ENCODE peak calls at places on chromosomes 3 and 15, in seven cellular contexts. One of them, this sample, is unnamed.

GRCh38 chr15:74773731-74774252 is 8.1 kb upstream of the CSK start:
- DNase-seq in GM23248: peak
- DNase-seq in tibial nerve: no peak
- DNase-seq in retinal pigment epithelial cell: no peak
- DNase-seq in AG09309: no peak
- DNase-seq in adipocyte: peak
- DNase-seq in AG04450: no peak
- DNase-seq in this sample: peak

GRCh38 chr15:84716036-84716732 is at the start of gene SEC11A:
- DNase-seq in tibial nerve: peak
- DNase-seq in retinal pigment epithelial cell: peak
- DNase-seq in GM23248: peak
- DNase-seq in adipocyte: peak
- DNase-seq in AG04450: peak
- DNase-seq in AG09309: peak
- DNase-seq in this sample: peak

GRCh38 chr3:64484289-64484992 is 203.4 kb downstream of the ADAMTS9 start:
- DNase-seq in adipocyte: peak
- DNase-seq in AG09309: no peak
- DNase-seq in AG04450: peak
- DNase-seq in GM23248: peak
- DNase-seq in retinal pigment epithelial cell: peak
- DNase-seq in tibial nerve: peak
- DNase-seq in this sample: peak

GRCh38 chr3:197404754-197405153 is 106.3 kb upstream of the DLG1 start:
- DNase-seq in AG04450: no peak
- DNase-seq in adipocyte: no peak
- DNase-seq in GM23248: no peak
- DNase-seq in retinal pigment epithelial cell: no peak
- DNase-seq in tibial nerve: no peak
- DNase-seq in AG09309: no peak
- DNase-seq in this sample: no peak

GRCh38 chr15:44726568-44727461 is 9.5 kb upstream of the TRIM69 start:
- DNase-seq in retinal pigment epithelial cell: peak
- DNase-seq in AG04450: peak
- DNase-seq in AG09309: peak
- DNase-seq in tibial nerve: no peak
- DNase-seq in adipocyte: peak
- DNase-seq in GM23248: peak
- DNase-seq in this sample: peak

GRCh38 chr15:90087454-90088154 is 14.7 kb downstream of the IDH2 start:
- DNase-seq in AG09309: no peak
- DNase-seq in adipocyte: no peak
- DNase-seq in tibial nerve: no peak
- DNase-seq in retinal pigment epithelial cell: no peak
- DNase-seq in GM23248: peak
- DNase-seq in AG04450: no peak
- DNase-seq in this sample: no peak

GRCh38 chr15:83204697-83205096 is 2.9 kb downstream of the HDGFL3 start:
- DNase-seq in tibial nerve: no peak
- DNase-seq in AG04450: no peak
- DNase-seq in adipocyte: no peak
- DNase-seq in AG09309: no peak
- DNase-seq in GM23248: no peak
- DNase-seq in retinal pigment epithelial cell: no peak
- DNase-seq in this sample: no peak

GRCh38 chr3:171753665-171754408 is 56.4 kb downstream of the PLD1 start:
- DNase-seq in GM23248: peak
- DNase-seq in AG04450: peak
- DNase-seq in tibial nerve: no peak
- DNase-seq in adipocyte: peak
- DNase-seq in retinal pigment epithelial cell: no peak
- DNase-seq in AG09309: peak
- DNase-seq in this sample: peak

GRCh38 chr3:52892290-52892624 is 5.1 kb downstream of the STIMATE start:
- DNase-seq in GM23248: peak
- DNase-seq in AG04450: no peak
- DNase-seq in adipocyte: no peak
- DNase-seq in retinal pigment epithelial cell: no peak
- DNase-seq in AG09309: no peak
- DNase-seq in tibial nerve: no peak
- DNase-seq in this sample: no peak
- H3K4me3 ChIP-seq in GM23248: peak
- H3K4me3 ChIP-seq in AG04450: no peak
- H3K4me3 ChIP-seq in adipocyte: peak
- H3K4me3 ChIP-seq in retinal pigment epithelial cell: no peak
- H3K4me3 ChIP-seq in AG09309: no peak
- H3K4me3 ChIP-seq in tibial nerve: no peak
- H3K4me3 ChIP-seq in this sample: no peak

GRCh38 chr3:141312359-141313090 is 55.8 kb upstream of the ZBTB38 start:
- DNase-seq in AG09309: no peak
- DNase-seq in AG04450: no peak
- DNase-seq in tibial nerve: no peak
- DNase-seq in retinal pigment epithelial cell: no peak
- DNase-seq in GM23248: no peak
- DNase-seq in adipocyte: no peak
- DNase-seq in this sample: no peak
- H3K4me3 ChIP-seq in AG09309: peak
- H3K4me3 ChIP-seq in AG04450: no peak
- H3K4me3 ChIP-seq in tibial nerve: peak
- H3K4me3 ChIP-seq in retinal pigment epithelial cell: peak
- H3K4me3 ChIP-seq in GM23248: peak
- H3K4me3 ChIP-seq in adipocyte: peak
- H3K4me3 ChIP-seq in this sample: peak

GRCh38 chr15:76140069-76140454 is 80.3 kb downstream of the TMEM266 start:
- DNase-seq in retinal pigment epithelial cell: no peak
- DNase-seq in AG04450: no peak
- DNase-seq in adipocyte: no peak
- DNase-seq in AG09309: no peak
- DNase-seq in GM23248: no peak
- DNase-seq in tibial nerve: no peak
- DNase-seq in this sample: no peak
- H3K4me3 ChIP-seq in retinal pigment epithelial cell: no peak
- H3K4me3 ChIP-seq in AG04450: no peak
- H3K4me3 ChIP-seq in adipocyte: peak
- H3K4me3 ChIP-seq in AG09309: no peak
- H3K4me3 ChIP-seq in GM23248: no peak
- H3K4me3 ChIP-seq in tibial nerve: peak
- H3K4me3 ChIP-seq in this sample: no peak

GRCh38 chr3:110457508-110457907 is 614.1 kb upstream of the NECTIN3 start:
- DNase-seq in GM23248: no peak
- DNase-seq in tibial nerve: no peak
- DNase-seq in adipocyte: no peak
- DNase-seq in retinal pigment epithelial cell: no peak
- DNase-seq in AG09309: no peak
- DNase-seq in AG04450: no peak
- DNase-seq in this sample: no peak
- H3K4me3 ChIP-seq in GM23248: no peak
- H3K4me3 ChIP-seq in tibial nerve: no peak
- H3K4me3 ChIP-seq in adipocyte: no peak
- H3K4me3 ChIP-seq in retinal pigment epithelial cell: no peak
- H3K4me3 ChIP-seq in AG09309: no peak
- H3K4me3 ChIP-seq in AG04450: no peak
- H3K4me3 ChIP-seq in this sample: no peak

GRCh38 chr15:37095993-37096877 is 4.1 kb downstream of the MEIS2 start:
- DNase-seq in adipocyte: peak
- DNase-seq in AG09309: no peak
- DNase-seq in retinal pigment epithelial cell: no peak
- DNase-seq in AG04450: no peak
- DNase-seq in GM23248: peak
- DNase-seq in tibial nerve: no peak
- DNase-seq in this sample: no peak

GRCh38 chr15:37098468-37099320 is 1.7 kb downstream of the MEIS2 start:
- DNase-seq in GM23248: peak
- DNase-seq in AG04450: no peak
- DNase-seq in AG09309: no peak
- DNase-seq in adipocyte: peak
- DNase-seq in tibial nerve: no peak
- DNase-seq in retinal pigment epithelial cell: no peak
- DNase-seq in this sample: no peak

GRCh38 chr15:37094542-37095196 is 5.7 kb downstream of the MEIS2 start:
- DNase-seq in retinal pigment epithelial cell: no peak
- DNase-seq in AG09309: no peak
- DNase-seq in AG04450: no peak
- DNase-seq in adipocyte: peak
- DNase-seq in tibial nerve: no peak
- DNase-seq in GM23248: peak
- DNase-seq in this sample: no peak

GRCh38 chr15:37095197-37095992 is 5.0 kb downstream of the MEIS2 start:
- DNase-seq in adipocyte: no peak
- DNase-seq in AG04450: no peak
- DNase-seq in GM23248: no peak
- DNase-seq in AG09309: no peak
- DNase-seq in retinal pigment epithelial cell: no peak
- DNase-seq in tibial nerve: no peak
- DNase-seq in this sample: no peak

DNA sequence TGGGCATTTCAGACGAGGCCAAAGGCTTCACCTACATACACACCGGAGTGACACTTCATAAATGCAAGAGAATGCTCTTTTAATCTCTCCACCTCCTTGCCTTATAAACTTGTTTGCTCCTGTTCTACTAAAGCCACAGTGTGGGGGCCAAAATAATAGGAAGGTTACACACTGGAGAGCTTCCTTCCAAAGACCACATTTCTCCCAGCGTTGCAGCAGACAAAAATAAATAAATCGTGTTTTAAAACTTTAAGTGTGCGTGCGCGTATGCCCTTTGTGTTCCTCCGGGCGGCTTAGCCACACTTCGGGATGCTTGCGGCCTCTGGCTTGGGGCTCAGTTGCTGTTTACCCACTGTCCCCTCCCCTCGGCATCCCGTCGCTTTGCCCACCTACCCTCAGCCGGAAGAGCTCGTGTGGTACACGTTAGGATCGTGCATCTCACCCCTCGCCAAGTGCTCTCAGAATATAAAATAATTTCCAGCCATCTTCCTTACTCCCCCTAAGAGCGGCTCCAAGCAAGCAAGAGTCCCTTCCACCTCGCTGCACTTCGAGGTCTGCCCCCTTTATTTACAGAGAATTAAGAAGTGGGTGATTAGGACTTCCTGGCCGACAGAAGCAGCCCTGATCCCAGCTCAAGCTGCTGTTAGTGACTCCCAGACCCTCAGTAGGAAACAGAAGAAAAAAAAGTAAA is 3.3 kb downstream of the MEIS2 start:
- DNase-seq in GM23248: peak
- DNase-seq in AG09309: no peak
- DNase-seq in tibial nerve: no peak
- DNase-seq in retinal pigment epithelial cell: no peak
- DNase-seq in adipocyte: peak
- DNase-seq in AG04450: no peak
- DNase-seq in this sample: no peak
- H3K4me3 ChIP-seq in GM23248: peak
- H3K4me3 ChIP-seq in AG09309: peak
- H3K4me3 ChIP-seq in tibial nerve: peak
- H3K4me3 ChIP-seq in retinal pigment epithelial cell: peak
- H3K4me3 ChIP-seq in adipocyte: peak
- H3K4me3 ChIP-seq in AG04450: peak
- H3K4me3 ChIP-seq in this sample: peak

DNA sequence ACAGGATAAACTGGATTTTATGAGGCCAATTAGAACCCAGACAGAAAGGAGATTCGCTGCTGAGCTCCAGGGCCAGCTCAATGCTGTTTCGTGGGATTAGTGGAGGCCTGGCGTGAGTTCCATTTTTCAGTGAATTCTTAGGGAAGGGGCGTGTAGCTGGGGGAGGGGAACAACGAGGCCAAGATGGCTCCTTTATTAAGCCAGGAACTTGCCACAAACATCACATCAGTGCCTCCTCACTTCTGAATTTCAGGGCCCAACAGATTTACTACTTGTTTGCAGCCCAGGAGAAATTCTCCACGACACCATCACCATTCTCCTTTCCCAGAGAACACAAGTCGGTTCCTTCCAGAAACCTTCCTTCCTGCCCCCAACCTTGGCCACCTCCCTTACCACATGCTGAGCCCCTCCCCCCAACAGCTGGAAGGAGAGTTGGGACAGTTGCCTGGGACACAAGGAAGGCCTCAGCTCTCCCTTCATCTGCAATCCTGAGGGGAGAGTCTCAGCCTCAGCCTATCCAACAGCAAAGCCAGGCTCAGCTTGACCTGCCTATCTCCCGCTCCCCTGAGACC is 5.8 kb downstream of the IGDCC4 start:
- DNase-seq in retinal pigment epithelial cell: peak
- DNase-seq in GM23248: no peak
- DNase-seq in adipocyte: no peak
- DNase-seq in AG09309: no peak
- DNase-seq in tibial nerve: no peak
- DNase-seq in AG04450: no peak
- DNase-seq in this sample: no peak
- H3K4me3 ChIP-seq in retinal pigment epithelial cell: no peak
- H3K4me3 ChIP-seq in GM23248: no peak
- H3K4me3 ChIP-seq in adipocyte: no peak
- H3K4me3 ChIP-seq in AG09309: no peak
- H3K4me3 ChIP-seq in tibial nerve: no peak
- H3K4me3 ChIP-seq in AG04450: no peak
- H3K4me3 ChIP-seq in this sample: no peak

GRCh38 chr3:78887608-78888011 is 880.2 kb downstream of the ROBO1 start:
- DNase-seq in tibial nerve: no peak
- DNase-seq in AG04450: no peak
- DNase-seq in AG09309: no peak
- DNase-seq in retinal pigment epithelial cell: peak
- DNase-seq in adipocyte: peak
- DNase-seq in GM23248: peak
- DNase-seq in this sample: no peak
- H3K4me3 ChIP-seq in tibial nerve: no peak
- H3K4me3 ChIP-seq in AG04450: no peak
- H3K4me3 ChIP-seq in AG09309: no peak
- H3K4me3 ChIP-seq in retinal pigment epithelial cell: no peak
- H3K4me3 ChIP-seq in adipocyte: no peak
- H3K4me3 ChIP-seq in GM23248: no peak
- H3K4me3 ChIP-seq in this sample: no peak

DNA sequence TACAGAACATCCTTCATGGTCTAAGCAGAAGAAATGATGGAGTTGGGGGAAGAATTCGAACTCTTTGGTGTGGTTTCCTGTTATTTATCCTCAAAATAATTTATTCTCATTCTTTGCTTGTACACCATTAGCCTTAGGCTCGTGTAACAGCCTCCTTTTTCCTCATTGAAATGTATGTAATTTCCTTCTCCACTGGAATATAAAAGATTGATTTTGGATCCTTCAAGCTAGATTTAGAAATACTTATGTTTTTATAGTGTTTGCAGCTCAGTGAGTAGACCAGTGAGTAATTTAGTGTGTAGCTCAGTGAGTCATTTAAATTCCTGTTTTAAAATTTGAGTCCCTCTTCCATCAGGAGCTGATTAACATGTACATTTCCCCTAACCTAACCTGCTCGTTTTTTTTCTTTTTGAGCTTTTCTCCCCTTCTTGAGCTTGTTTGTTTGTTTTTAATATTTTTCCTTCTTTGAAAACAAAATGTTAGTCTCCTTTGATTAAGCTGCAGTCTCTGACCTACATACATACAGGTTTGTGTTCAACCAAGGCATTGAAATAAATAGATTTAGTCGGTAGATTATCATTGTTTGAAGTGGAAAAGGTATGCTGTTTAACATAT is 5.6 kb downstream of the USP3 start:
- DNase-seq in AG04450: no peak
- DNase-seq in tibial nerve: no peak
- DNase-seq in retinal pigment epithelial cell: no peak
- DNase-seq in AG09309: no peak
- DNase-seq in adipocyte: peak
- DNase-seq in GM23248: peak
- DNase-seq in this sample: no peak
- H3K4me3 ChIP-seq in AG04450: no peak
- H3K4me3 ChIP-seq in tibial nerve: no peak
- H3K4me3 ChIP-seq in retinal pigment epithelial cell: no peak
- H3K4me3 ChIP-seq in AG09309: no peak
- H3K4me3 ChIP-seq in adipocyte: peak
- H3K4me3 ChIP-seq in GM23248: peak
- H3K4me3 ChIP-seq in this sample: no peak